ENCODE peak calls at places on chromosome 14, in nine cellular contexts. E is endothelial cell of umbilical vein, X is foreskin fibroblast, J is heart left ventricle, S is H9, R is testis, H is GM06990, P is K562, W is HFFc6. V is an unnamed sample.

GRCh38 chr14:100714205-100714781 is 12.4 kb upstream of the DLK1 start:
- DNase-seq in E (no peak), X (no peak), J (no peak), S (no peak), R (no peak), H (no peak), P (peak; percentile 44), W (no peak), V (no peak)

GRCh38 chr14:75141967-75142366 is 15.1 kb upstream of the NEK9 start:
- DNase-seq in E (peak; percentile 67), X (no peak), J (no peak), S (no peak), R (peak; percentile 38), H (no peak), P (no peak), W (peak; percentile 47), V (no peak)

GRCh38 chr14:77000340-77001235 is 27.9 kb downstream of the IRF2BPL start:
- DNase-seq in E (peak; percentile 67), X (peak; percentile 62), J (no peak), S (no peak), R (peak; percentile 50), H (peak; percentile 71), P (no peak), W (peak; percentile 62), V (no peak)

GRCh38 chr14:67704484-67705089 is 2.9 kb downstream of the RDH12 start:
- DNase-seq in E (peak; percentile 68), X (peak; percentile 32), J (no peak), S (no peak), R (peak; percentile 34), H (peak; percentile 39), P (peak; percentile 20), W (peak; percentile 43), V (no peak)

GRCh38 chr14:97888331-97888730 is 1091.1 kb downstream of the VRK1 start:
- DNase-seq in E (no peak), X (no peak), J (no peak), S (no peak), R (no peak), H (no peak), P (no peak), W (no peak), V (no peak)

GRCh38 chr14:41362134-41362533 is 244.5 kb upstream of the LRFN5 start:
- DNase-seq in E (no peak), X (no peak), J (no peak), S (no peak), R (no peak), H (no peak), P (no peak), W (no peak), V (no peak)

GRCh38 chr14:31170411-31170810 is 37.2 kb downstream of the HECTD1 start:
- DNase-seq in E (no peak), X (no peak), J (no peak), S (no peak), R (no peak), H (no peak), P (no peak), W (peak; percentile 17), V (no peak)

GRCh38 chr14:29601559-29602109 is 326.0 kb downstream of the PRKD1 start:
- DNase-seq in E (peak; percentile 61), X (peak; percentile 21), J (no peak), S (no peak), R (no peak), H (no peak), P (no peak), W (no peak), V (no peak)

GRCh38 chr14:89303452-89304435 is 113.3 kb downstream of the FOXN3 start:
- DNase-seq in E (peak; percentile 83), X (peak; percentile 71), J (peak; percentile 71), S (no peak), R (peak; percentile 64), H (peak; percentile 78), P (no peak), W (peak; percentile 78), V (peak; percentile 33)

GRCh38 chr14:75993567-75994041 is 8.0 kb downstream of the IFT43 start:
- DNase-seq in E (no peak), X (no peak), J (no peak), S (no peak), R (no peak), H (no peak), P (no peak), W (no peak), V (no peak)

GRCh38 chr14:93033983-93034670 is 81.6 kb downstream of the ITPK1 start:
- DNase-seq in E (no peak), X (no peak), J (no peak), S (peak; percentile 58), R (no peak), H (peak; percentile 45), P (peak; percentile 53), W (no peak), V (no peak)

GRCh38 chr14:91482278-91483023 is 27.7 kb downstream of the PPP4R3A start:
- DNase-seq in E (no peak), X (peak; percentile 44), J (no peak), S (no peak), R (no peak), H (no peak), P (no peak), W (no peak), V (no peak)

GRCh38 chr14:46488374-46488773 is 163.2 kb downstream of the RPL10L start:
- DNase-seq in E (no peak), X (no peak), J (no peak), S (no peak), R (no peak), H (no peak), P (no peak), W (no peak), V (no peak)

GRCh38 chr14:77598366-77599050 is 17.9 kb downstream of the SPTLC2 start:
- DNase-seq in E (no peak), X (no peak), J (no peak), S (no peak), R (no peak), H (no peak), P (no peak), W (no peak), V (no peak)

GRCh38 chr14:75306917-75307699 is 28.5 kb downstream of the FOS start:
- DNase-seq in E (no peak), X (no peak), J (no peak), S (no peak), R (peak; percentile 45), H (no peak), P (peak; percentile 23), W (no peak), V (no peak)

GRCh38 chr14:104393898-104394605 is 185.5 kb upstream of the C14orf180 start:
- DNase-seq in E (peak; percentile 62), X (no peak), J (peak; percentile 84), S (peak; percentile 24), R (peak; percentile 63), H (peak; percentile 63), P (no peak), W (no peak), V (no peak)

GRCh38 chr14:72017290-72017689 is 85.1 kb downstream of the RGS6 start:
- DNase-seq in E (no peak), X (no peak), J (no peak), S (no peak), R (no peak), H (no peak), P (no peak), W (no peak), V (no peak)

GRCh38 chr14:60817113-60817512 is 82.6 kb downstream of the MNAT1 start:
- DNase-seq in E (no peak), X (no peak), J (no peak), S (no peak), R (no peak), H (no peak), P (no peak), W (no peak), V (no peak)

GRCh38 chr14:32609388-32609787 is 280.3 kb downstream of the AKAP6 start:
- DNase-seq in E (no peak), X (no peak), J (no peak), S (no peak), R (no peak), H (no peak), P (no peak), W (no peak), V (no peak)

GRCh38 chr14:74048291-74048690 is 29.1 kb downstream of the BBOF1 start:
- DNase-seq in E (peak; percentile 20), X (no peak), J (no peak), S (peak; percentile 51), R (no peak), H (no peak), P (no peak), W (peak; percentile 9), V (no peak)

GRCh38 chr14:94682061-94682516 is 69.9 kb downstream of the SERPINA3 start:
- DNase-seq in E (no peak), X (no peak), J (no peak), S (peak; percentile 32), R (no peak), H (no peak), P (no peak), W (no peak), V (no peak)

GRCh38 chr14:69715725-69716482 is 51.0 kb upstream of the SRSF5 start:
- DNase-seq in E (peak; percentile 85), X (peak; percentile 56), J (peak; percentile 79), S (no peak), R (no peak), H (no peak), P (no peak), W (peak; percentile 27), V (peak; percentile 66)

GRCh38 chr14:64764641-64765520 is 60.7 kb downstream of the PLEKHG3 start:
- DNase-seq in E (peak; percentile 74), X (peak; percentile 71), J (peak; percentile 74), S (peak; percentile 90), R (peak; percentile 79), H (peak; percentile 56), P (peak; percentile 61), W (peak; percentile 62), V (no peak)
- TF ChIP-seq CTCF in E (peak; percentile 97), X (peak; percentile 95), J (peak; percentile 88), S (peak; percentile 93), R (peak; percentile 94), H (peak; percentile 95), P (peak; percentile 63), W (peak; percentile 96), V (no peak)

GRCh38 chr14:105470812-105471771 is 3.5 kb upstream of the CRIP2 start:
- DNase-seq in E (no peak), X (no peak), J (peak; percentile 84), S (peak; percentile 71), R (no peak), H (no peak), P (no peak), W (no peak), V (no peak)
- TF ChIP-seq CTCF in E (peak; percentile 30), X (no peak), J (peak; percentile 36), S (peak; percentile 54), R (no peak), H (no peak), P (peak; percentile 7), W (peak; percentile 38), V (no peak)

GRCh38 chr14:106218189-106218588 is 691.8 kb downstream of the TMEM121 start:
- DNase-seq in E (no peak), X (no peak), J (no peak), S (no peak), R (no peak), H (peak; percentile 33), P (no peak), W (no peak), V (no peak)
- TF ChIP-seq CTCF in E (no peak), X (no peak), J (no peak), S (no peak), R (no peak), H (no peak), P (no peak), W (no peak), V (no peak)

DNA sequence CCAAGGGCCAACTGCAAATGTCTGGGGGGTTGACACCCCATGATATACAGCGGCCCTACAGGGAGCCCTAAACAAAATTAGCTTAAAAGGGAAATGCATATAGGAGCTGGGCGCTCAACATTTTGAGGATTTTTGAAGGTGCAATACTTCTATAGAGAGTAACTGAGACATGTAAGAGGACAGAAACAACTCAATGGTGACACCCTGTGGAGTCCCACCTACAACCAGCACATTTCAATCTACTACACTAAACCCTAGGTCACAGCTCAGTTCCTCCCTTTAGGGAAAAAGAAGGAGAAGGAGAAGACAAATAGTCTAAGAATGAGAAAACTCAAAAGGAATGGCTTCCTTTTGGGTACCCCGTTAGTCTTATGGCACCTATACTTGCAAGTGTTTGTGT is 1010.5 kb upstream of the NOVA1 start:
- DNase-seq in E (no peak), X (no peak), J (no peak), S (no peak), R (no peak), H (no peak), P (no peak), W (no peak), V (no peak)
- TF ChIP-seq CTCF in E (no peak), X (no peak), J (no peak), S (peak; percentile 16), R (no peak), H (no peak), P (no peak), W (no peak), V (no peak)

V was measured in omental fat pad.